ENCODE peak calls at places on chromosomes 4 and X, in five cellular contexts. One of them, this sample, is unnamed.
A peak's percentile ranks its signal among the peaks of the same experiment; 100 is the strongest.

GRCh38 chr4:37671072-37671471 is 15.1 kb downstream of the RELL1 start:
- DNase-seq in HCT116: no peak
- DNase-seq in prostate gland: no peak
- DNase-seq in stomach: no peak
- DNase-seq in H1: no peak
- DNase-seq in this sample: no peak

GRCh38 chr4:126264839-126265238 is 950.1 kb downstream of the FAT4 start:
- DNase-seq in HCT116: no peak
- DNase-seq in prostate gland: no peak
- DNase-seq in stomach: no peak
- DNase-seq in H1: no peak
- DNase-seq in this sample: no peak

GRCh38 chrX:18701621-18702361 is 5.7 kb upstream of the PPEF1 start:
- DNase-seq in HCT116: no peak
- DNase-seq in prostate gland: peak; percentile 44
- DNase-seq in stomach: peak; percentile 85
- DNase-seq in H1: no peak
- DNase-seq in this sample: no peak

GRCh38 chr4:8727131-8727530 is 134.6 kb downstream of the CPZ start:
- DNase-seq in HCT116: no peak
- DNase-seq in prostate gland: no peak
- DNase-seq in stomach: no peak
- DNase-seq in H1: no peak
- DNase-seq in this sample: no peak

GRCh38 chrX:115582035-115582870 is 21.3 kb downstream of the PLS3 start:
- DNase-seq in HCT116: no peak
- DNase-seq in prostate gland: no peak
- DNase-seq in stomach: no peak
- DNase-seq in H1: no peak
- DNase-seq in this sample: no peak

GRCh38 chrX:63250253-63250868 is 100.8 kb downstream of the SPIN4 start:
- DNase-seq in HCT116: peak; percentile 69
- DNase-seq in prostate gland: peak; percentile 19
- DNase-seq in stomach: peak; percentile 26
- DNase-seq in H1: no peak
- DNase-seq in this sample: no peak

GRCh38 chr4:169351860-169352259 is 81.1 kb upstream of the SH3RF1 start:
- DNase-seq in HCT116: no peak
- DNase-seq in prostate gland: peak; percentile 14
- DNase-seq in stomach: peak; percentile 75
- DNase-seq in H1: no peak
- DNase-seq in this sample: no peak

GRCh38 chr4:7206856-7207567 is 14.7 kb downstream of the SORCS2 start:
- DNase-seq in HCT116: no peak
- DNase-seq in prostate gland: peak; percentile 34
- DNase-seq in stomach: peak; percentile 64
- DNase-seq in H1: no peak
- DNase-seq in this sample: peak; percentile 81

GRCh38 chr4:26372525-26373172 is 51.8 kb downstream of the RBPJ start:
- DNase-seq in HCT116: no peak
- DNase-seq in prostate gland: peak; percentile 19
- DNase-seq in stomach: no peak
- DNase-seq in H1: no peak
- DNase-seq in this sample: no peak

GRCh38 chr4:25667931-25668557 is 12.4 kb downstream of the SLC34A2 start:
- DNase-seq in HCT116: peak; percentile 15
- DNase-seq in prostate gland: no peak
- DNase-seq in stomach: no peak
- DNase-seq in H1: no peak
- DNase-seq in this sample: no peak

GRCh38 chr4:185256444-185256843 is 47.0 kb downstream of the SNX25 start:
- DNase-seq in HCT116: peak; percentile 12
- DNase-seq in prostate gland: no peak
- DNase-seq in stomach: no peak
- DNase-seq in H1: no peak
- DNase-seq in this sample: no peak

GRCh38 chrX:107629533-107629909 is 1.2 kb downstream of the PRPS1 start:
- DNase-seq in HCT116: no peak
- DNase-seq in prostate gland: peak; percentile 7
- DNase-seq in stomach: no peak
- DNase-seq in H1: no peak
- DNase-seq in this sample: no peak

DNA sequence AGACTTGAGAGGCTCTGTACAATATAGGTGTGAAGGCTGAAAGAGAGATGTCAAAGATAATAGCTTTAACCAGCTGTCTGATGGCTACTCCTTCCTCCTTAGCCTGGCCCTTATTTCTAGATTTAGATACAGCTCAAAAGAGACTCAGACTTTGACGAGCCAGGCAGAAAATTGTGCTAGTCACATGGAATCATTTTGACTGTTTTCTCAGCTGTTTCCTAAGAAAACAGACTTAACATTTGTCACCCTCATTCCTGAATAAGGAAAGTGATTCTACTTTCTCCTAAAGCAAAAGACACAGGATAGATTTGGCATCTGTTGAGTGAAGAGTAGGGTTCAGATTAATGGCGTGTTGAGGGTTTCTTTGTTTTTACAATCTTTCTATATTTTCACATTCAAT is 340.7 kb downstream of the DHX15 start:
- DNase-seq in HCT116: no peak
- DNase-seq in prostate gland: no peak
- DNase-seq in stomach: no peak
- DNase-seq in H1: no peak
- DNase-seq in this sample: no peak
- TF ChIP-seq POLR2AphosphoS5 in HCT116: no peak
- TF ChIP-seq POLR2AphosphoS5 in prostate gland: no peak
- TF ChIP-seq POLR2AphosphoS5 in stomach: no peak
- TF ChIP-seq POLR2AphosphoS5 in H1: no peak
- TF ChIP-seq POLR2AphosphoS5 in this sample: no peak

GRCh38 chr4:768995-769394 is 56.9 kb downstream of the CPLX1 start:
- DNase-seq in HCT116: no peak
- DNase-seq in prostate gland: no peak
- DNase-seq in stomach: no peak
- DNase-seq in H1: no peak
- DNase-seq in this sample: no peak

GRCh38 chr4:770022-770421 is 55.9 kb downstream of the CPLX1 start:
- DNase-seq in HCT116: no peak
- DNase-seq in prostate gland: no peak
- DNase-seq in stomach: no peak
- DNase-seq in H1: no peak
- DNase-seq in this sample: no peak

GRCh38 chr4:768076-768475 is 57.9 kb downstream of the CPLX1 start:
- DNase-seq in HCT116: no peak
- DNase-seq in prostate gland: no peak
- DNase-seq in stomach: no peak
- DNase-seq in H1: no peak
- DNase-seq in this sample: no peak

GRCh38 chr4:771464-771863 is 54.5 kb downstream of the CPLX1 start:
- DNase-seq in HCT116: no peak
- DNase-seq in prostate gland: no peak
- DNase-seq in stomach: no peak
- DNase-seq in H1: no peak
- DNase-seq in this sample: no peak

DNA sequence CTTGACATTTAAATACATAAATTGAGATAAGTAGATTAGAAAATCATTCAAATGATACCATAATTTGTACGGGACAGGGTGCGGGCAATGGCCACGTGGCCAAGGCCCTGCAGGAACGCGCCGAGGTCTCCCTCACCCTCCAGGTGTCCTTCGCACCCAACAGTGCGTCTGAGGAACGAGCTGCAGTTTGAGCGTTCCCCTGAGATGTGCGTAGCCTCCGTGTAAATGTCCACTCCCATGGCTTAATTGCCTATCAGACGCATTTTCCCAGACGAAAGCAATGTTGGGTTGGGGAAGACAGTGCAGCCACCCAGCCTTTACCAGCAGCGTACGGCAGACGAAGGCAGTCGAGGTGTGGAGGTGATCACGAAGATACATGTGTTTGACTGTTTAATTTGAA is 56.4 kb downstream of the CPLX1 start:
- DNase-seq in HCT116: no peak
- DNase-seq in prostate gland: no peak
- DNase-seq in stomach: no peak
- DNase-seq in H1: no peak
- DNase-seq in this sample: peak; percentile 30
- TF ChIP-seq POLR2A in HCT116: no peak
- TF ChIP-seq POLR2A in prostate gland: no peak
- TF ChIP-seq POLR2A in stomach: no peak
- TF ChIP-seq POLR2A in H1: no peak
- TF ChIP-seq POLR2A in this sample: no peak

GRCh38 chr4:160423879-160424451 is 1321.1 kb downstream of the RAPGEF2 start:
- DNase-seq in HCT116: no peak
- DNase-seq in prostate gland: no peak
- DNase-seq in stomach: no peak
- DNase-seq in H1: no peak
- DNase-seq in this sample: no peak
- H3K36me3 ChIP-seq in HCT116: no peaks in the 10 kb centered on the region
- H3K36me3 ChIP-seq in prostate gland: no peaks in the 10 kb centered on the region
- H3K36me3 ChIP-seq in stomach: no peaks in the 10 kb centered on the region
- H3K36me3 ChIP-seq in H1: no peaks in the 10 kb centered on the region
- H3K36me3 ChIP-seq in this sample: no peaks in the 10 kb centered on the region

GRCh38 chrX:13673016-13673415 is 15.9 kb upstream of the RAB9A start:
- DNase-seq in HCT116: no peak
- DNase-seq in prostate gland: no peak
- DNase-seq in stomach: no peak
- DNase-seq in H1: no peak
- DNase-seq in this sample: no peak

GRCh38 chrX:13667940-13668339 is 15.0 kb downstream of the TCEANC start:
- DNase-seq in HCT116: no peak
- DNase-seq in prostate gland: no peak
- DNase-seq in stomach: no peak
- DNase-seq in H1: no peak
- DNase-seq in this sample: no peak

GRCh38 chrX:13666836-13667235 is 13.9 kb downstream of the TCEANC start:
- DNase-seq in HCT116: no peak
- DNase-seq in prostate gland: no peak
- DNase-seq in stomach: no peak
- DNase-seq in H1: no peak
- DNase-seq in this sample: no peak

GRCh38 chrX:13670197-13670596 is 17.3 kb downstream of the TCEANC start:
- DNase-seq in HCT116: no peak
- DNase-seq in prostate gland: no peak
- DNase-seq in stomach: no peak
- DNase-seq in H1: no peak
- DNase-seq in this sample: no peak

DNA sequence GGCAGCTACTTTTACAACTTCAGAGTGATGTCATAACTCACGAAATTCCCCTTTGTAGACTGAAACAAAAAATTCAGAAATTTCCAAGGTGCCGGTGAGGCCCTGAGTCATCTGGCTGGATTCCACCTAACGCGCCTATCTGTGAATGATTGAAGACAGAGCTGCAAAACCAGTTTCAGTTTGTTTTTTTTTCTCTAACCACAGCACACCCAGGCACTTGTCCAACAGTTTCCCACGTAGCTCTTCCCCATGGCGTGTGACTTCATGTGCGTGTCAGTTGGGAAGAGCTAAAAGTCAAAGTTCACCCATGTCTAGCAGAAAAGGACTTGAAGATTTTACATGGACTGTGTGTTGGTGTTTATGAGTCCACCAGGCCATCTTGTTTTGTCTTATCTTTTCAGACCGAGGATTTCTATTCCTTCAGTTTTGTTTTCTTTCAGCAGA is 16.3 kb downstream of the TCEANC start:
- DNase-seq in HCT116: peak; percentile 90
- DNase-seq in prostate gland: peak; percentile 80
- DNase-seq in stomach: peak; percentile 84
- DNase-seq in H1: no peak
- DNase-seq in this sample: peak; percentile 78
- TF ChIP-seq POLR2AphosphoS5 in HCT116: peak; percentile 55
- TF ChIP-seq POLR2AphosphoS5 in prostate gland: peak; percentile 83
- TF ChIP-seq POLR2AphosphoS5 in stomach: peak; percentile 72
- TF ChIP-seq POLR2AphosphoS5 in H1: no peak
- TF ChIP-seq POLR2AphosphoS5 in this sample: peak; percentile 65

GRCh38 chr4:155761916-155762315 is 3.1 kb downstream of the GUCY1B1 start:
- DNase-seq in HCT116: no peak
- DNase-seq in prostate gland: no peak
- DNase-seq in stomach: no peak
- DNase-seq in H1: no peak
- DNase-seq in this sample: no peak

GRCh38 chr4:155759372-155760252 is 791 bp downstream of the GUCY1B1 start:
- DNase-seq in HCT116: no peak
- DNase-seq in prostate gland: no peak
- DNase-seq in stomach: peak; percentile 25
- DNase-seq in H1: no peak
- DNase-seq in this sample: peak; percentile 43

GRCh38 chr4:155757745-155758265 is 1.0 kb upstream of the GUCY1B1 start:
- DNase-seq in HCT116: no peak
- DNase-seq in prostate gland: no peak
- DNase-seq in stomach: no peak
- DNase-seq in H1: no peak
- DNase-seq in this sample: no peak

GRCh38 chr4:155761047-155761446 is 2.2 kb downstream of the GUCY1B1 start:
- DNase-seq in HCT116: no peak
- DNase-seq in prostate gland: no peak
- DNase-seq in stomach: no peak
- DNase-seq in H1: no peak
- DNase-seq in this sample: no peak

DNA sequence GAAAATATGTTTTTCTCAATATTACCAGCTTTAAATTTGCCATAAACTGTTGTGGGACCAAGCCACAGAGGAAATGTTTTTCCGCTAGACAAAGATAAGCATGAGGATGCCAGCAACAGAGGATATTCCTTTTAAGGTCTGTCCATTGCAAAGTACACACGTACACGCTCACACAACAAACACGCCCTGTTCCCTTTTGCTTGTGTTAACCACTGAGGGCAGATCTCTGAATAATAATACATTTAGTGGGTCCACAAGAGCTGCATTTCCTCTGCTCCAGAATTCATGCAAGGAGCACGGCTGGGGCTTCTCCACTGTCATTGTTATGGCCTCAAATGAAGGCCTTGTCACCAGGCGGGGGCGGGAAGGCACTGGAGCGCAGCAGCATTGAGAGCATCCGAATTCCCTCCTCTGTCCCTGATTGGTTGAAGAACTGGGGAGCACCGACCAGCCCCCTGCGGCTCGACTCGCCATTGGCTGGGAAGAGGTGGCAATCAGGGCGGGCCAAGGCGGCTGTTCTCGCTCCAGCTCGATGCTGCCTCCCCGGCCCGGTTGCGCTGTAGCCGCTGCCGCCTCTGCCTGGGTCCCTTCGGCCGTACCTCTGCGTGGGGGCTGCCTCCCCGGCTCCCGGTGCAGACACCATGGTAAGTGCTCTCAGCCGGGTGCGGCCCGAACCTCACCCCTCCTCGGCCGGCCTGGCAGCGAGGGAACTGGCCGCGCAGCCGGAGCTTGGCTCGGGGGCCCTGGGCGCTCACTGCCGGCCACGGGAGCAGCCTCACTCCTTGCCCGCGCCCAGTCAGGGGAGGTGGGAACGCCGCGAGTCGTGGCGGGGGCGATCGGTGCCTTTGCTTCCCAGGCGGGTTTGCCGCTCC is at the start of gene GUCY1B1:
- DNase-seq in HCT116: no peak
- DNase-seq in prostate gland: peak; percentile 92
- DNase-seq in stomach: peak; percentile 81
- DNase-seq in H1: peak; percentile 83
- DNase-seq in this sample: peak; percentile 95
- TF ChIP-seq POLR2A in HCT116: no peak
- TF ChIP-seq POLR2A in prostate gland: peak; percentile 24
- TF ChIP-seq POLR2A in stomach: no peak
- TF ChIP-seq POLR2A in H1: no peak
- TF ChIP-seq POLR2A in this sample: no peak